ENCODE peak calls at places on chromosomes 7 and 10, in six cellular contexts. One of them, this sample, is unnamed.

GRCh38 chr10:7093368-7093767 is 317.5 kb downstream of the SFMBT2 start:
- DNase-seq in H9: no peak
- DNase-seq in H1: no peak
- DNase-seq in mesenchymal stem cell: no peak
- DNase-seq in neuronal stem cell: no peak
- DNase-seq in IMR-90: no peak
- DNase-seq in this sample: no peak

GRCh38 chr7:128398016-128398840 is 11.6 kb downstream of the IMPDH1 start:
- DNase-seq in neuronal stem cell: no peak
- DNase-seq in H1: peak; percentile 92
- DNase-seq in IMR-90: peak; percentile 41
- DNase-seq in H9: peak; percentile 69
- DNase-seq in mesenchymal stem cell: peak; percentile 62
- DNase-seq in this sample: peak; percentile 73

GRCh38 chr10:128609460-128609859 is 483.2 kb upstream of the MKI67 start:
- DNase-seq in H1: no peak
- DNase-seq in H9: no peak
- DNase-seq in neuronal stem cell: no peak
- DNase-seq in IMR-90: no peak
- DNase-seq in mesenchymal stem cell: no peak
- DNase-seq in this sample: no peak

GRCh38 chr7:137949416-137950262 is 52.2 kb downstream of the CREB3L2 start:
- DNase-seq in mesenchymal stem cell: no peak
- DNase-seq in H1: no peak
- DNase-seq in H9: no peak
- DNase-seq in neuronal stem cell: no peak
- DNase-seq in IMR-90: no peak
- DNase-seq in this sample: no peak

GRCh38 chr10:18400201-18400910 is 251.0 kb downstream of the NSUN6 start:
- DNase-seq in neuronal stem cell: no peak
- DNase-seq in H1: no peak
- DNase-seq in mesenchymal stem cell: no peak
- DNase-seq in H9: peak; percentile 32
- DNase-seq in IMR-90: peak; percentile 3
- DNase-seq in this sample: no peak

GRCh38 chr7:16881809-16882208 is at the start of gene AGR3:
- DNase-seq in mesenchymal stem cell: no peak
- DNase-seq in H9: no peak
- DNase-seq in neuronal stem cell: no peak
- DNase-seq in H1: no peak
- DNase-seq in IMR-90: no peak
- DNase-seq in this sample: peak; percentile 11

GRCh38 chr10:77318739-77319138 is 318.9 kb downstream of the KCNMA1 start:
- DNase-seq in mesenchymal stem cell: no peak
- DNase-seq in H9: no peak
- DNase-seq in IMR-90: no peak
- DNase-seq in H1: no peak
- DNase-seq in neuronal stem cell: no peak
- DNase-seq in this sample: no peak

GRCh38 chr10:77564781-77565589 is 72.6 kb downstream of the KCNMA1 start:
- DNase-seq in H9: peak; percentile 85
- DNase-seq in neuronal stem cell: peak; percentile 54
- DNase-seq in H1: peak; percentile 77
- DNase-seq in IMR-90: peak; percentile 33
- DNase-seq in mesenchymal stem cell: no peak
- DNase-seq in this sample: no peak

GRCh38 chr7:144519900-144520299 is 116.4 kb upstream of the NOBOX start:
- DNase-seq in H1: no peak
- DNase-seq in mesenchymal stem cell: no peak
- DNase-seq in neuronal stem cell: no peak
- DNase-seq in IMR-90: no peak
- DNase-seq in H9: no peak
- DNase-seq in this sample: no peak

GRCh38 chr7:128027485-128027980 is 3.7 kb downstream of the LRRC4 start:
- DNase-seq in IMR-90: peak; percentile 25
- DNase-seq in mesenchymal stem cell: no peak
- DNase-seq in neuronal stem cell: no peak
- DNase-seq in H1: no peak
- DNase-seq in H9: no peak
- DNase-seq in this sample: no peak

GRCh38 chr7:150962743-150963399 is 15.2 kb downstream of the KCNH2 start:
- DNase-seq in H1: peak; percentile 83
- DNase-seq in mesenchymal stem cell: peak; percentile 57
- DNase-seq in neuronal stem cell: no peak
- DNase-seq in H9: peak; percentile 82
- DNase-seq in IMR-90: peak; percentile 37
- DNase-seq in this sample: no peak

GRCh38 chr10:52523696-52524095 is 209.6 kb downstream of the DKK1 start:
- DNase-seq in neuronal stem cell: no peak
- DNase-seq in mesenchymal stem cell: no peak
- DNase-seq in H1: no peak
- DNase-seq in IMR-90: no peak
- DNase-seq in H9: no peak
- DNase-seq in this sample: no peak

GRCh38 chr10:131094406-131095108 is 217.0 kb downstream of the TCERG1L start:
- DNase-seq in mesenchymal stem cell: no peak
- DNase-seq in H1: no peak
- DNase-seq in neuronal stem cell: no peak
- DNase-seq in IMR-90: no peak
- DNase-seq in H9: peak; percentile 68
- DNase-seq in this sample: peak; percentile 73

GRCh38 chr10:13787015-13787421 is 200.3 kb downstream of the PRPF18 start:
- DNase-seq in H9: peak; percentile 38
- DNase-seq in IMR-90: peak; percentile 37
- DNase-seq in H1: no peak
- DNase-seq in mesenchymal stem cell: peak; percentile 92
- DNase-seq in neuronal stem cell: no peak
- DNase-seq in this sample: peak; percentile 21

GRCh38 chr7:88027724-88028123 is 93.7 kb downstream of the ADAM22 start:
- DNase-seq in neuronal stem cell: no peak
- DNase-seq in H9: no peak
- DNase-seq in IMR-90: no peak
- DNase-seq in mesenchymal stem cell: no peak
- DNase-seq in H1: no peak
- DNase-seq in this sample: no peak

GRCh38 chr7:35869810-35870209 is 69.0 kb downstream of the SEPTIN7 start:
- DNase-seq in H1: no peak
- DNase-seq in neuronal stem cell: no peak
- DNase-seq in IMR-90: peak; percentile 74
- DNase-seq in H9: no peak
- DNase-seq in mesenchymal stem cell: peak; percentile 42
- DNase-seq in this sample: no peak

GRCh38 chr10:1382711-1383110 is 326.5 kb downstream of the WDR37 start:
- DNase-seq in H9: peak; percentile 21
- DNase-seq in neuronal stem cell: no peak
- DNase-seq in mesenchymal stem cell: no peak
- DNase-seq in IMR-90: no peak
- DNase-seq in H1: peak; percentile 26
- DNase-seq in this sample: no peak

GRCh38 chr10:42802889-42803288 is 20.3 kb downstream of the BMS1 start:
- DNase-seq in neuronal stem cell: no peak
- DNase-seq in H9: no peak
- DNase-seq in IMR-90: no peak
- DNase-seq in H1: no peak
- DNase-seq in mesenchymal stem cell: no peak
- DNase-seq in this sample: no peak

GRCh38 chr7:55325371-55325792 is 39.8 kb upstream of the LANCL2 start:
- DNase-seq in mesenchymal stem cell: peak; percentile 4
- DNase-seq in H9: no peak
- DNase-seq in H1: no peak
- DNase-seq in IMR-90: peak; percentile 95
- DNase-seq in neuronal stem cell: no peak
- DNase-seq in this sample: peak; percentile 18

DNA sequence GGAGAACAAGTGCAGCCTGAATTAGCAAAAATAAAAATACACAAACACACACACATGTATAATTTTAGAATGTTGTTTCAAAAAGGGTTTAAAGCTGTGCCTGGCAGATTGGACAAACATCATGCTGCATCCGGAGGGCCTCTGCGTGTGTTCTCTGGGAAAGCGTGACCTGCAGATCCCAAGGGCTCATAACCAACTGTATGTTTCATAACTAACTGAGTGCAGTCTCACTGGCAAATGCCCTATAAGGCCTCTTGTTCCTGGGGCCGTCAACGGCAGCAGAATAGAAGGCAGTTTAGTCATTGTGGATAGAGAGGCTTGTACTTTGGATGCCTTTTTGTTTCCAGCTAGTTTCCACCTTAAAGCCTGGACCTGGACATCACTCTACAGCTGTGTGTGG is 243.8 kb upstream of the KIAA1217 start:
- DNase-seq in H1: no peak
- DNase-seq in mesenchymal stem cell: no peak
- DNase-seq in neuronal stem cell: no peak
- DNase-seq in IMR-90: no peak
- DNase-seq in H9: no peak
- DNase-seq in this sample: no peak
- H3K14ac ChIP-seq in H1: no peak overlapping the region
- H3K14ac ChIP-seq in mesenchymal stem cell: no peak overlapping the region
- H3K14ac ChIP-seq in neuronal stem cell: no peak overlapping the region
- H3K14ac ChIP-seq in IMR-90: no peak overlapping the region
- H3K14ac ChIP-seq in H9: no peak overlapping the region
- H3K14ac ChIP-seq in this sample: no peak overlapping the region

DNA sequence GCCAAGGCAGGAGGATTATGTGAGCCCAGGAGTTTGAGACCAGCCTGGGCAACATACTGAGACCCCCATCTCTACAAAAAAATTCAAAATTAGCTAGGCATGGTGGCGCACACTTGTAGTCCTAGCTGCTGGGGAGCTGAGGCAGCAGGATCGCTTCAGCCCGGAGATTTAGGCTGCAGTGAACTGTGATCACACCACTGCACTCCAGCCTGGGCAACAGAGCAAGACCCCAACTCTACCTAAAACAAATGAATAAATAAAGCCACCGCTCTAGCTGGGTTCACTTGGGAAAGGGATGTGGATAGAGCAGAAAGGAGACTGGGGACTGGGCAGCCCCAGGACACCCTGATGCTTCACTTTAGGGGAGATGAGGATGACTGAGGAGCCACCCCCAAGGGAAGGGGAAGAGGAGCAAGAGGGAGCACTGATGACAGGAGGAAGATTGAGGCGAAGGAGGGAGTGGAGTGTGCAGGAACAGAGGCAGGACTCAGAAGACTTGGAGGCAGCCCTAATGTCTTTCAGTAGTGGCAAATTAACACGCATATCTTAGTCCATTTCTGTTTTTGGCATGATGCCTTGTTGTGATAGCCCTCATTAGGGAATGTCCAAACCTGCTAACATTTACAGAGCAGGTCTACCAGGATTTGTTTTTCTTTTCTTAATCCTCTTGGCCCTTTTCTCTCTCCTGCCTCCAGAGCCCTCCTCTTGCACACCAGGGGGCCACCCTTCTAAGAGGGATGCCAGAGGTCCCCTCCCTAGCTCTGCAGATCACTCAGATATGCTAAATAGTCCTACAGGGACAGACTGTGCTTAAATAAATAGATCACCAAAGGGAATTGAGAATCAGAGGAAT is 88.3 kb downstream of the C10orf105 start:
- DNase-seq in neuronal stem cell: no peak
- DNase-seq in IMR-90: no peak
- DNase-seq in H9: no peak
- DNase-seq in mesenchymal stem cell: no peak
- DNase-seq in H1: no peak
- DNase-seq in this sample: no peak
- H2BK5ac ChIP-seq in neuronal stem cell: no peak overlapping the region
- H2BK5ac ChIP-seq in IMR-90: no peak overlapping the region
- H2BK5ac ChIP-seq in H9: no peak overlapping the region
- H2BK5ac ChIP-seq in mesenchymal stem cell: no peak overlapping the region
- H2BK5ac ChIP-seq in H1: no peak overlapping the region
- H2BK5ac ChIP-seq in this sample: no peak overlapping the region

DNA sequence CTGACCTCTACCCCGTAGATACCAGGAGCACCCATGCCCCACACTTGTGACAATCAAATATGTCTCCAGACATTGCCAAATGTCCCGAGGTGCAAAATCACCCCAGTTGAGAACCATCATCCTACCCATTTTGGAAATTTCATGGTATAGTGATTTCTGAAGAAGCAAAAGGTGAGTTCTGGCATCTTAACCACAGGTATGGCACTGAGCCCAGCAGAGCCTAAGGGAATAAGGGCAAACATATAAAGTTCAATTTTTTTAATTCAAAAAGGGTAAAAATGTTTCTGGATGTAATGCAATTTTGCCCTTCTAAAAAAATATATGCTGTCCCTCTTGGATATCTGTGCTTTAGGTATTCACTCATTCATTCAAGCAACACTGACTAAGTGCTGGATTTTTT is 30.5 kb upstream of the CPXM2 start:
- DNase-seq in IMR-90: no peak
- DNase-seq in H9: no peak
- DNase-seq in H1: no peak
- DNase-seq in mesenchymal stem cell: no peak
- DNase-seq in neuronal stem cell: no peak
- DNase-seq in this sample: no peak
- H2AK5ac ChIP-seq in IMR-90: no peak overlapping the region
- H2AK5ac ChIP-seq in H9: no peak overlapping the region
- H2AK5ac ChIP-seq in H1: no peak overlapping the region
- H2AK5ac ChIP-seq in mesenchymal stem cell: no peak overlapping the region
- H2AK5ac ChIP-seq in neuronal stem cell: no peak overlapping the region
- H2AK5ac ChIP-seq in this sample: no peak overlapping the region

GRCh38 chr7:90708841-90709317 is 112.8 kb downstream of the CDK14 start:
- DNase-seq in IMR-90: no peak
- DNase-seq in H1: peak; percentile 60
- DNase-seq in mesenchymal stem cell: peak; percentile 30
- DNase-seq in neuronal stem cell: no peak
- DNase-seq in H9: peak; percentile 66
- DNase-seq in this sample: no peak

GRCh38 chr7:90705391-90706066 is 109.4 kb downstream of the CDK14 start:
- DNase-seq in H9: no peak
- DNase-seq in mesenchymal stem cell: no peak
- DNase-seq in H1: no peak
- DNase-seq in IMR-90: no peak
- DNase-seq in neuronal stem cell: no peak
- DNase-seq in this sample: no peak

GRCh38 chr7:90709501-90710465 is 113.7 kb downstream of the CDK14 start:
- DNase-seq in IMR-90: peak; percentile 78
- DNase-seq in H1: no peak
- DNase-seq in mesenchymal stem cell: peak; percentile 33
- DNase-seq in neuronal stem cell: no peak
- DNase-seq in H9: no peak
- DNase-seq in this sample: no peak

GRCh38 chr7:90710466-90710850 is 114.3 kb downstream of the CDK14 start:
- DNase-seq in H9: no peak
- DNase-seq in IMR-90: no peak
- DNase-seq in H1: no peak
- DNase-seq in neuronal stem cell: no peak
- DNase-seq in mesenchymal stem cell: no peak
- DNase-seq in this sample: no peak

DNA sequence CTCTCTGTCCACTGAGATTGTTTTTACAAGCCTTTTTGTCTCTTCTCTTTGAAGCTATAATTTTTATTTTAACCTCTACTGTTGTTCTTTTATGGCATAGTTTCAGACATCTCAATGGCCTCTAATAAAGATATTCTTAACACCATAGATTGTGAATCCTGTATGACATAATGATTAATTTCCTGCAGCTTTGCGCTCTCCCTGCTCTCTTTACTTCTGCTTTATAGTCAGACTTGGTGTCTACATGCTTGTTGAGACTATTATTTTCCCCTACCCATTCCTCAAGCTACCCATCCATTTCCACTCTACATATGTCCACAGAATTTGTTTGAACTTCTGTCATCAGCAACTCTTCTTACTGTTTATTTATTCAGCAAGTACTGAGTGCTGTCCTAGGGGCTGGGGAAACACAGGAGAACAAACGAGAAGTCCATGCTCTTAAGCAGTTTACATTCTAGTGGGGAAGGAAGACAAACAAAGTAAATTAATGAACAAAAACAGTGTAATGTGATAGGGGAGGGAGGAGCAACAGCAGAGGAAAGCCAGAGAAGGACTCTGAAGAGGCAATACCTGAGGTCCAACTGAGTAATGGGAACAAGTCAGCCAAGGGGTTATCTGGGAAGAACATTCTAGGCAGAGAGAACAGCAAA is 110.1 kb downstream of the CDK14 start:
- DNase-seq in IMR-90: peak; percentile 70
- DNase-seq in mesenchymal stem cell: peak; percentile 67
- DNase-seq in neuronal stem cell: no peak
- DNase-seq in H1: no peak
- DNase-seq in H9: no peak
- DNase-seq in this sample: no peak
- H3K14ac ChIP-seq in IMR-90: no peak overlapping the region
- H3K14ac ChIP-seq in mesenchymal stem cell: no peak overlapping the region
- H3K14ac ChIP-seq in neuronal stem cell: no peak overlapping the region
- H3K14ac ChIP-seq in H1: no peak overlapping the region
- H3K14ac ChIP-seq in H9: no peak overlapping the region
- H3K14ac ChIP-seq in this sample: no peak overlapping the region

This sample was measured in trophoblast cell.